ENCODE peak calls at places on chromosomes 7 and 10, in four cellular contexts. O is HepG2, J is GM12878, N is H1. W is an unnamed sample.

GRCh38 chr10:44415121-44415520 is 30.2 kb upstream of the CXCL12 start:
- DNase-seq in N (no peak), J (no peak), O (no peak), W (no peak)

GRCh38 chr10:44756235-44756634 is 154.9 kb upstream of the TMEM72 start:
- DNase-seq in O (no peak), N (no peak), J (no peak), W (no peak)

GRCh38 chr10:111233439-111233838 is 156.6 kb downstream of the ADRA2A start:
- DNase-seq in J (no peak), N (no peak), O (no peak), W (no peak)

GRCh38 chr10:44280211-44280610 is 104.7 kb downstream of the CXCL12 start:
- DNase-seq in J (no peak), N (no peak), O (no peak), W (no peak)

GRCh38 chr7:16975712-16976111 is 93.9 kb upstream of the AGR3 start:
- DNase-seq in O (no peak), J (no peak), N (no peak), W (no peak)

GRCh38 chr10:22626784-22627183 is 87.6 kb downstream of the PIP4K2A start:
- DNase-seq in O (no peak), J (no peak), N (no peak), W (no peak)

GRCh38 chr7:74033372-74034311 is 5.7 kb downstream of the ELN start:
- DNase-seq in N (no peak), J (no peak), O (no peak), W (peak)

GRCh38 chr7:82559203-82559805 is 115.7 kb upstream of the CACNA2D1 start:
- DNase-seq in O (no peak), J (no peak), N (no peak), W (no peak)

GRCh38 chr7:33186187-33186586 is 56.8 kb downstream of the BBS9 start:
- DNase-seq in J (no peak), O (no peak), N (no peak), W (peak)

GRCh38 chr10:84126785-84127167 is 12.5 kb upstream of the GHITM start:
- DNase-seq in O (no peak), N (no peak), J (no peak), W (no peak)

GRCh38 chr7:7554647-7555575 is 11.8 kb upstream of the MIOS start:
- DNase-seq in O (no peak), N (no peak), J (no peak), W (no peak)

GRCh38 chr7:56033671-56034432 is 17.4 kb downstream of the PSPH start:
- DNase-seq in J (peak), O (peak), N (peak), W (peak)

GRCh38 chr10:127027786-127028185 is 122.6 kb downstream of the DOCK1 start:
- DNase-seq in N (no peak), O (no peak), J (no peak), W (no peak)

GRCh38 chr7:20113423-20114027 is 103.7 kb downstream of the MACC1 start:
- DNase-seq in O (no peak), J (peak), N (no peak), W (no peak)

GRCh38 chr7:8724080-8724718 is 290.8 kb downstream of the NXPH1 start:
- DNase-seq in J (no peak), N (peak), O (peak), W (peak)

GRCh38 chr10:48903151-48903550 is 36.5 kb downstream of the LRRC18 start:
- DNase-seq in N (no peak), J (no peak), O (no peak), W (no peak)

DNA sequence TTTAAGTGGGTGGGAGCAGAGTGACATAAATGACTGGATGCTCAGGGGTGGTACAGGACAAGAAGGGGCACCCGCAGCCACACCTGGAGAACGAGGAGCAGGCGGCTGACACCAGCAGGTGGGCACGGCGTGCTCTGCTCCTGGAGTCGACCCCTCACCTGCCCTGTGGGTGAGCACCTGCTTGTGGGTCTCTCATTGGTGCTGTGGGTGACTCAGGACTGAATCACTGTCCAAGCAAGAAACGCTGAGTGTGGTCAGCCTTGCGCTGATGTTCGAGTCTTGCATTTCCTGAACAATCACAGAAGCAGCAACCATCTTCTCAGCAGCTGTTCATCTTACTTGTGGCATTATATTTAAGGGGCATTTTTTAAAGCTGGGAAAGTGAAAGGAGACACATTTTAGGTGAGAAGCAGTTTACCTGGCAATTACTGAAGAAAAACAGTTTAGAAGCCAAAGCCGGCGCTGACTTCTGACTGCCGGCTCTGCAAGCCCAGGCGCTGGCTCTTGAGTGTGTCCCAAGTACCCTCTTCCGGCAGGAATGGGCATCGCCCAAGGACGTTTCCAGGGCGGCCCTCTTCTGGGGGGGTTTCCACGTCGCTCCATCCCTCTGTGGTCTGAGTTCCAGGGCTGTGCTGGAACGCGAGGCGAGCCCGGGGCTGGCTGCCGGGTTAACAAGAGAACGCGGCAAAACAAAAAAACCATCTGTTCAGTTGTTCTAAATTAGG is 145.2 kb upstream of the PFKP start:
- DNase-seq in J (no peak), N (no peak), O (no peak), W (no peak)
- TF ChIP-seq CHD2 in J (no peak), N (no peak), O (no peak), W (no peak)

GRCh38 chr7:151697942-151698341 is 178.2 kb upstream of the RHEB start:
- DNase-seq in J (no peak), O (no peak), N (no peak), W (no peak)

GRCh38 chr7:151699147-151699546 is 177.8 kb downstream of the PRKAG2 start:
- DNase-seq in O (no peak), J (no peak), N (no peak), W (peak)

GRCh38 chr7:151699920-151700319 is 177.0 kb downstream of the PRKAG2 start:
- DNase-seq in J (no peak), O (no peak), N (no peak), W (no peak)

GRCh38 chr7:151702961-151703360 is 174.0 kb downstream of the PRKAG2 start:
- DNase-seq in N (no peak), J (no peak), O (no peak), W (no peak)

GRCh38 chr7:151700621-151701185 is 176.2 kb downstream of the PRKAG2 start:
- DNase-seq in O (no peak), J (no peak), N (no peak), W (no peak)
- TF ChIP-seq CREB1 in O (no peak), J (no peak), N (no peak), W (no peak)

DNA sequence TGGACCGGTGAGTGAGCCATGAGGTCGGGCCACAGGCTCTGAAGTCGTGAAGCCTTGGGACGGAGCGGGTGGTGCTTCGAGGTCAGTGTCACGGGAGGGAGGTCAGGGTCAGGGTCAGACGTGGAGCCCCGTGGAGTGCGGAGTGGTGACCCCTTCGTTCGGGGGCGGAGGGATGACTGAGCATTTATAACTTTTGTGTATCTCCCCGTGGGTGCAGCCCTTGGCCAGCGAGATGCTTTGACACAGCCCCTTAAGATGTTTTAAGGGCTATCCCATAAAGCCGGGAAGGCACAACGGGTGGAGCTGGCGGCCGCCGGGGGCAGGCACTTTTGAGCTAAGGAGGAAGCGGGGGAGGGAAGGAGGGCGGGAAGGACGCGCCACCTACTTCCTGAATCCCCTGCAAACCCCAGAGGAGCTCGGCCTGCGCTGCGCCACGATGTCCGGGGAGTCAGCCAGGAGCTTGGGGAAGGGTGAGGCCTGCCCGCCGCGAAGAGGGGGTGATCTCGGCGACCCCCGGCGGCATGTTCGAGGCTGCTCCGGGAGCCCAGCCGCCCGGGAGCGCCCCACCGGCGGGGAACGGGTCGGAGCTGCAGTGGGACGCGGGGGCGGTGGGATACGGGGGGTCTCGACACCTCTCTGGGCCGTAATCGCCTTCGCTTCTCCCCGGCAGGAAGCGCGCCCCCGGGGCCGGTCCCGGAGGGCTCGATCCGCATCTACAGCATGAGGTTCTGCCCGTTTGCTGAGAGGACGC is at the start of gene GSTO1:
- DNase-seq in J (peak), O (peak), N (no peak), W (peak)
- TF ChIP-seq CHD2 in J (peak), O (no peak), N (no peak), W (no peak)

GRCh38 chr7:139574618-139575337 is 51.3 kb downstream of the CLEC2L start:
- DNase-seq in O (no peak), N (no peak), J (no peak), W (no peak)
- TF ChIP-seq CREB1 in O (no peak), N (no peak), J (no peak), W (no peak)

GRCh38 chr7:92680458-92680857 is 90.3 kb upstream of the FAM133B start:
- DNase-seq in O (peak), J (no peak), N (no peak), W (no peak)
- TF ChIP-seq CHD2 in O (no peak), J (no peak), N (no peak), W (no peak)

GRCh38 chr10:93552780-93553179 is 13.7 kb upstream of the FFAR4 start:
- DNase-seq in O (no peak), J (no peak), N (no peak), W (no peak)

GRCh38 chr10:93550634-93551033 is 15.8 kb upstream of the FFAR4 start:
- DNase-seq in O (peak), J (no peak), N (no peak), W (no peak)

GRCh38 chr10:93559490-93559889 is 7.0 kb upstream of the FFAR4 start:
- DNase-seq in O (no peak), N (no peak), J (no peak), W (no peak)

GRCh38 chr10:93553501-93554374 is 12.7 kb upstream of the FFAR4 start:
- DNase-seq in J (no peak), O (no peak), N (no peak), W (no peak)

GRCh38 chr10:93554760-93555432 is 11.6 kb upstream of the FFAR4 start:
- DNase-seq in N (peak), O (peak), J (no peak), W (peak)
- TF ChIP-seq CREB1 in N (peak), O (no peak), J (no peak), W (no peak)

GRCh38 chr10:29977161-29977560 is 82.2 kb downstream of the JCAD start:
- DNase-seq in J (no peak), N (no peak), O (no peak), W (no peak)

GRCh38 chr10:29970012-29970396 is 89.4 kb downstream of the JCAD start:
- DNase-seq in O (no peak), J (no peak), N (no peak), W (no peak)

GRCh38 chr10:29976134-29976533 is 83.3 kb downstream of the JCAD start:
- DNase-seq in N (no peak), J (no peak), O (no peak), W (no peak)

GRCh38 chr10:29970576-29970975 is 88.8 kb downstream of the JCAD start:
- DNase-seq in N (no peak), J (no peak), O (no peak), W (no peak)

GRCh38 chr10:29974773-29975172 is 84.6 kb downstream of the JCAD start:
- DNase-seq in N (no peak), J (no peak), O (no peak), W (no peak)
- TF ChIP-seq CHD2 in N (no peak), J (no peak), O (no peak), W (no peak)